ENCODE peak calls at places on chromosomes 11 and 22, in four cellular contexts. R is IMR-90, V is fibroblast of lung, O is K562. K is an unnamed sample.

GRCh38 chr22:23563111-23563510 is 17.0 kb downstream of the IGLL1 start:
- DNase-seq in R (no peak), V (no peak), O (no peak), K (no peak)

GRCh38 chr11:12602421-12602820 is 71.8 kb upstream of the TEAD1 start:
- DNase-seq in V (peak; percentile 93), O (peak; percentile 42), R (no peak), K (no peak)

GRCh38 chr22:19620742-19621371 is 93.4 kb upstream of the SEPTIN5 start:
- DNase-seq in V (no peak), O (no peak), R (no peak), K (no peak)

GRCh38 chr22:32926600-32926999 is 125.1 kb downstream of the TIMP3 start:
- DNase-seq in O (peak; percentile 48), R (peak; percentile 34), V (peak; percentile 25), K (peak; percentile 45)

GRCh38 chr11:12538889-12539421 is 135.3 kb upstream of the TEAD1 start:
- DNase-seq in V (no peak), O (no peak), R (no peak), K (no peak)

GRCh38 chr22:24170189-24170588 is 11.1 kb upstream of the SUSD2 start:
- DNase-seq in V (no peak), R (no peak), O (no peak), K (no peak)

GRCh38 chr22:50276143-50276542 is 6.0 kb upstream of the MAPK11 start:
- DNase-seq in R (peak; percentile 43), O (no peak), V (peak; percentile 51), K (peak; percentile 95)

GRCh38 chr11:64278576-64279190 is 5.8 kb downstream of the BAD start:
- DNase-seq in V (no peak), R (no peak), O (no peak), K (no peak)

GRCh38 chr11:2369320-2369719 is 7.8 kb upstream of the CD81 start:
- DNase-seq in V (no peak), O (no peak), R (no peak), K (no peak)

GRCh38 chr11:74347381-74347780 is 35.9 kb upstream of the P4HA3 start:
- DNase-seq in R (peak; percentile 62), V (no peak), O (no peak), K (no peak)

GRCh38 chr22:49740242-49740641 is 87.4 kb downstream of the BRD1 start:
- DNase-seq in O (no peak), R (no peak), V (no peak), K (no peak)

GRCh38 chr11:100625041-100625440 is 62.0 kb upstream of the ARHGAP42 start:
- DNase-seq in O (peak; percentile 22), R (no peak), V (peak; percentile 48), K (no peak)

GRCh38 chr22:36221799-36222751 is 17.3 kb downstream of the APOL2 start:
- DNase-seq in R (no peak), V (peak; percentile 58), O (peak; percentile 67), K (peak; percentile 63)

GRCh38 chr22:20205964-20206708 is 55.3 kb upstream of the CCDC188 start:
- DNase-seq in O (peak; percentile 99), V (peak; percentile 46), R (peak; percentile 63), K (peak; percentile 53)

GRCh38 chr11:3198815-3199214 is 19.8 kb downstream of the MRGPRG start:
- DNase-seq in O (no peak), V (no peak), R (no peak), K (no peak)

GRCh38 chr11:61919841-61920631 is 2.7 kb upstream of the RAB3IL1 start:
- DNase-seq in V (no peak), R (no peak), O (peak; percentile 97), K (no peak)

GRCh38 chr11:113289341-113290187 is 24.8 kb upstream of the TTC12 start:
- DNase-seq in V (peak; percentile 16), R (peak; percentile 38), O (peak; percentile 58), K (peak; percentile 71)

GRCh38 chr11:108817971-108818370 is 153.1 kb downstream of the DDX10 start:
- DNase-seq in V (no peak), O (no peak), R (no peak), K (no peak)

GRCh38 chr11:108818971-108819370 is 154.1 kb downstream of the DDX10 start:
- DNase-seq in R (no peak), O (no peak), V (no peak), K (no peak)

GRCh38 chr11:108824601-108825000 is 159.7 kb downstream of the DDX10 start:
- DNase-seq in V (no peak), O (no peak), R (no peak), K (no peak)

GRCh38 chr11:108825381-108825780 is 160.5 kb downstream of the DDX10 start:
- DNase-seq in V (peak; percentile 10), R (peak; percentile 16), O (no peak), K (no peak)

DNA sequence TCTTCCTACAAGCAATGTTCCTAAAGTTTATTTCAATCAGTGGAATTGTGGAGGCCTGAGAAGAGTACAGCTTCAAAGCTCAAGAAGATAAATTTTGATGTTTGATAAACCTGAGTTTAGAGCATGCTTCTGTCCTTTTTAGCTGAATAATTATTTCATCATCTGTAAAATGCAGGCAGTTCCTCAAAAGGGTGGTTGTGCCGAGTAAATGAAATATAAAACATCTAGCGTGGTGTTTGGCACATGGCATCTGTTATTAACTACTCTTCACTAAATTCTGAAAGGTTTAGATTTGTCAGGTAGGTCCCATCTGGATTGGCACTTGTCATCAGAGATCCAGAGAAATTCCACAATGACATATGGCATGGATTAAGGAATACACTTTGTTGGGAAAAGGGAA is 155.1 kb downstream of the DDX10 start:
- DNase-seq in R (no peak), V (no peak), O (no peak), K (no peak)
- H4K20me1 ChIP-seq in R (no peaks in the 10 kb centered on the region), V (no peaks in the 10 kb centered on the region), O (no peaks in the 10 kb centered on the region), K (no peaks in the 10 kb centered on the region)

GRCh38 chr11:126647735-126648134 is 292.2 kb downstream of the ST3GAL4 start:
- DNase-seq in O (no peak), V (peak; percentile 92), R (peak; percentile 87), K (no peak)
- H3K27ac ChIP-seq in O (no peak overlapping the region), V (peak overlapping the region; percentile 69), R (peak overlapping the region; percentile 64), K (no peak overlapping the region)

GRCh38 chr11:45852712-45853101 is 5.4 kb downstream of the CRY2 start:
- DNase-seq in V (no peak), R (no peak), O (peak; percentile 40), K (peak; percentile 77)

GRCh38 chr11:45850446-45850845 is 3.2 kb downstream of the CRY2 start:
- DNase-seq in V (peak; percentile 64), R (peak; percentile 67), O (no peak), K (no peak)

GRCh38 chr11:45853616-45854219 is 6.4 kb downstream of the CRY2 start:
- DNase-seq in V (no peak), R (no peak), O (no peak), K (no peak)

GRCh38 chr11:45855308-45855707 is 8.0 kb downstream of the CRY2 start:
- DNase-seq in O (no peak), R (no peak), V (no peak), K (no peak)

GRCh38 chr11:45852018-45852711 is 4.9 kb downstream of the CRY2 start:
- DNase-seq in V (no peak), O (no peak), R (no peak), K (peak; percentile 26)
- H4K20me1 ChIP-seq in V (no peaks in the 10 kb centered on the region), O (peaks cover 29% of the 10 kb centered on the region), R (peaks cover 44% of the 10 kb centered on the region), K (peaks cover 3% of the 10 kb centered on the region)

GRCh38 chr11:120224386-120224785 is 13.6 kb downstream of the OAF start:
- DNase-seq in V (no peak), O (no peak), R (no peak), K (no peak)
- H3K27ac ChIP-seq in V (no peak overlapping the region), O (no peak overlapping the region), R (no peak overlapping the region), K (no peak overlapping the region)

DNA sequence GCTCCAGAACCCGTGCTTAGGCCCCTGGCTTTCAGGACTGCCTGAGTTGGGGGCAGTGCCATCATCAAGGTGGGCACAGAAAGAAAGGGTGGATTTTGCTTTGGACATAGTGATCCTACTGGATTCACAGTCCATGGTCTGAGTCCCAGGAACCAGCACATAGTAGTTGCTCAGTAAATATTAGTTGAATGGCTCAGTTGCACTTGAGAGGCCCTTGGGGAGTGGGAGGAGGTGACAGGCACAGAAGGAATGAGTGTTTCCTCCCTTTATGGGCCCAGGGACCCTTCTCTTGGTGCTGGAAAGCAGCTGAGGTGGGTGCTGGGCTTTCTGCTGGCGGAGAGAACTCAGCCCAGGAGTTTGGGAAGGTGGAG is 16.6 kb downstream of the ARHGEF17 start:
- DNase-seq in R (no peak), O (no peak), V (no peak), K (no peak)
- H4K20me1 ChIP-seq in R (peaks cover 65% of the 10 kb centered on the region), O (no peaks in the 10 kb centered on the region), V (no peaks in the 10 kb centered on the region), K (no peaks in the 10 kb centered on the region)

DNA sequence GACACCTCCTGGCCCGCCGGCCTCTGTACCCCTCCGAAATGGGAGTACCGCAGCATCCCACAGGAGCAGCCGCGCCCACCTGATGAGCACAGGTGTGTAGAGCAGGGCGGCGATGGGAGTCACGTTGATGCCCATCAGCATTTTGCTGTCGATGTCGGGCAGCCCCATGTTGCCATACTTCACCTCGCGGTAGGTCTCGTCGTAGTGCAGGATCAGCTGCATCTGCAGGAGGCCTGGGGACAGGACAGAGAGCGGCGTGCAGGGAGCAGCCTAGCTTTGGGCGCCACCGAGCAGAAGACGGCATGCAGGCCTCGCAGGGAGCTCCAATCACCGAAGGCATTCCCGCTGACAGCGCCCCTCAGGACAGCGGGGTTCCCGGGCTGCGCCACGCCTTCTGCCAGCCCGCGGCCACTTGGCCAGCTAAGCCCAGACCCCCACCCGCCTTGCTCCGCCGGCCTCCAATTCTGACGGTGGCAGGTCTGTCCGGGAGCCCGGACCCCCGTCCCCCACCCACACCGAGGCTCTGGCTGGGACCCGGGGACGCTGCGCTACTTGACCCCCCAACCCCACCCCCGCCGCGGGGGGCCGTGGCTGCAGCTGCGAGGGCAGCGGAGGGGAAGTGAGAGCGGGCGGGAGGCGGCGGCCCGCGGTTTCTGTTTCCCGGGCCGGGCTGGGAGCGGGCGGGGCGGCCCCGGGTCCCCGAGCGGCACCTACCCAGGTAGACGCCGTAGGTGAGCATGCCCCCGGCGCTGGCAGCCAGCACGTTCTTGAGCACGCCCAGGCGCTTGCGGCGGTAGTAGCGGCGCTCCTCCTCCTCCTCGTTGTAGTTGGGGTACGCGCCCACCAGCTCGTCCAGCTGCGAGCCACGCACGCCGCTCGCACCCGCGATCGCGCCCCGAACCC is 703 bp downstream of the UNC93B1 start:
- DNase-seq in R (no peak), V (no peak), O (peak; percentile 47), K (peak; percentile 77)
- H3K27ac ChIP-seq in R (no peak overlapping the region), V (no peak overlapping the region), O (peak overlapping the region; percentile 15), K (peak overlapping the region; percentile 89)

GRCh38 chr22:37932821-37933578 is 20.4 kb downstream of the C22orf23 start:
- DNase-seq in O (no peak), V (no peak), R (no peak), K (no peak)
- H4K20me1 ChIP-seq in O (no peaks in the 10 kb centered on the region), V (no peaks in the 10 kb centered on the region), R (peaks cover 31% of the 10 kb centered on the region), K (no peaks in the 10 kb centered on the region)

GRCh38 chr11:70892889-70893288 is 359.5 kb downstream of the SHANK2 start:
- DNase-seq in R (no peak), O (no peak), V (no peak), K (no peak)
- H3K27ac ChIP-seq in R (no peak overlapping the region), O (no peak overlapping the region), V (no peak overlapping the region), K (no peak overlapping the region)

K was measured in MM.1S.